ENCODE peak calls at places on chromosomes 2 and 18, in four cellular contexts. G is HepG2, W is K562, H is GM23338. F is an unnamed sample.

GRCh38 chr18:45106331-45106774 is 425.7 kb downstream of the SETBP1 start:
- DNase-seq in G (no peak), W (no peak), H (no peak), F (peak; percentile 87)

GRCh38 chr2:26246818-26247217 is 2.1 kb downstream of the HADHB start:
- DNase-seq in G (no peak), W (peak; percentile 33), H (no peak), F (peak; percentile 21)

GRCh38 chr2:669323-669722 is 7.9 kb downstream of the TMEM18 start:
- DNase-seq in G (no peak), W (no peak), H (no peak), F (no peak)

GRCh38 chr18:12597775-12598174 is 60.1 kb downstream of the SPIRE1 start:
- DNase-seq in G (peak; percentile 84), W (no peak), H (no peak), F (no peak)

GRCh38 chr2:24818721-24819167 is 25.5 kb downstream of the CENPO start:
- DNase-seq in G (no peak), W (no peak), H (no peak), F (no peak)

GRCh38 chr2:112129060-112129459 is 9.1 kb upstream of the FBLN7 start:
- DNase-seq in G (no peak), W (no peak), H (no peak), F (no peak)

GRCh38 chr18:59502222-59502898 is 143.3 kb upstream of the LMAN1 start:
- DNase-seq in G (no peak), W (no peak), H (peak; percentile 25), F (no peak)

GRCh38 chr18:39057423-39058057 is 1491.9 kb upstream of the CELF4 start:
- DNase-seq in G (no peak), W (no peak), H (no peak), F (no peak)

GRCh38 chr2:173339807-173340206 is 14.9 kb upstream of the CDCA7 start:
- DNase-seq in G (no peak), W (no peak), H (no peak), F (no peak)

GRCh38 chr18:35242426-35242825 is 1.6 kb downstream of the ZNF397 start:
- DNase-seq in G (no peak), W (no peak), H (no peak), F (no peak)

DNA sequence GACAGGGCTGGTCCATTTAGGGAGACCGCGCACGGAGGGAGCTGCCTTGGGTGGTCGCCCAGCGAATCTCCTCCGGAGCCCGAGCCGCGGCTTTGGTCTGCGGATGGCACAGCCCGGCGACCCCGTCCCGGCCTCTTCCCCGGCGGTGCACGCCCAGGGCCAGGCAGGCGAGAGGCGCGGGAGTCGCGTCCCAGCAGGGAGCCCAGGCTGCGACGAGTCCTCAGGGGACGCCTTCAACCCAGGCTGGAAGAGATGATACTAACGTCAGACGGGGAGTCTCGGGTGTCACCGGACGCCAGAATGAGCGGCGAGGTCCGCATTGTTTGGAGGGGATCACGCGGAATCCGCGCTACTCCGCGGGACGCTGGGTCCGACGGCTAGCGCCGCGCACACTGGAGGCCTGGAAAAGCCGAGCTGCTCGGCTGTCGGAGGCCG is 909 bp upstream of the CRACDL start:
- DNase-seq in G (no peak), W (no peak), H (peak; percentile 65), F (no peak)
- TF ChIP-seq JUNB in G (no peak), W (no peak), H (no peak), F (no peak)

GRCh38 chr2:38073211-38074005 is 2.5 kb downstream of the CYP1B1 start:
- DNase-seq in G (no peak), W (no peak), H (peak; percentile 68), F (no peak)
- H2AFZ ChIP-seq in G (no peak overlapping the region), W (no peak overlapping the region), H (peak overlapping the region; percentile 97), F (no peak overlapping the region)

DNA sequence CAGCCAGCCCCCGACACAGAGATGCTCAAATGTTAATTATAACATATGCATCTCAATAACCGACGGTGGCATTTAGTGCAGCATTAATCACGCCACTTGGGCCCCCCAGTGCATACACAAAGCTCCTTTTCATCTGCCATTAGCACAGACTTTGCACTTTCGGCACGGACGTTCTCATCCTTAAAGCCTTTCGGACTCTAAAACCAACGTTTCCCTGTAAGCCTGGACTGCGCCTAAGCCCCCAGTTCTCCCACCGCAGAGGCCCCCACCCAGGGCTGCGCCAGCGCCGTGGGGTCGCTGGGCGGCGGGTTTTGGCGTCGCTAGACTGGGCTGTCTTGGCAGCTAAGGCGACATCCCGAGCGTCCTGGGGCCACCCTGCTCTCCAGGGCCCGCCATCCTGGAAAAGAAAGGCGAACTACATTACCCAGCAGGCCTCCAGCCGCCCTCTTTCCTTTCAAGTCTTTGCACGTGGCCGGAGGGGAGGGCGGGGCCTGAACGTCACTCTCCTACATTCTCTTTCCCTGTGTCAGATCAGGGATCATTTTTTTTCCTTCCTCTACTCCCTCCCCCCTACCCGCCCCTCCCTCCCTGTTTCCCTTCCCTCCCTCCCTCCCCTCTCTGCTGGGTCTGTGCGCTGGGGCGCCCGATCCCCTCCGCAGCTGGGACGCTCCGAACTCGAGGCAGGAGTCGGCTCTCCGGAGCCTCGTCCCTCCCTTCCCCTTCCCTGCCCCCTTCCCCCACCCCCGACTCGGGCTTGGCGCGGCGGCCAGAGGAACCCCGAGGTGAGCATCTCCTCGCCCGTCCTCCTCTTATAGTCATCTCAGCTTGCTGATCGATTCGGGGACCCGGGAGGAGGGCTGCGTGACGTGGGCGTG is at the start of gene CTIF:
- DNase-seq in G (peak; percentile 95), W (peak; percentile 77), H (peak; percentile 99), F (peak; percentile 12)
- TF ChIP-seq POLR2AphosphoS5 in G (peak; percentile 70), W (no peak), H (peak; percentile 54), F (no peak)

GRCh38 chr18:7840445-7840844 is 273.3 kb downstream of the PTPRM start:
- DNase-seq in G (no peak), W (no peak), H (no peak), F (no peak)
- TF ChIP-seq JUNB in G (no peak), W (no peak), H (no peak), F (no peak)

GRCh38 chr2:237865623-237866041 is 6.2 kb downstream of the RAMP1 start:
- DNase-seq in G (no peak), W (no peak), H (no peak), F (no peak)

GRCh38 chr2:237863659-237864029 is 4.2 kb downstream of the RAMP1 start:
- DNase-seq in G (no peak), W (no peak), H (no peak), F (no peak)

GRCh38 chr2:237866119-237866621 is 6.7 kb downstream of the RAMP1 start:
- DNase-seq in G (no peak), W (no peak), H (no peak), F (no peak)

GRCh38 chr2:237864030-237864931 is 4.9 kb downstream of the RAMP1 start:
- DNase-seq in G (no peak), W (no peak), H (no peak), F (no peak)

DNA sequence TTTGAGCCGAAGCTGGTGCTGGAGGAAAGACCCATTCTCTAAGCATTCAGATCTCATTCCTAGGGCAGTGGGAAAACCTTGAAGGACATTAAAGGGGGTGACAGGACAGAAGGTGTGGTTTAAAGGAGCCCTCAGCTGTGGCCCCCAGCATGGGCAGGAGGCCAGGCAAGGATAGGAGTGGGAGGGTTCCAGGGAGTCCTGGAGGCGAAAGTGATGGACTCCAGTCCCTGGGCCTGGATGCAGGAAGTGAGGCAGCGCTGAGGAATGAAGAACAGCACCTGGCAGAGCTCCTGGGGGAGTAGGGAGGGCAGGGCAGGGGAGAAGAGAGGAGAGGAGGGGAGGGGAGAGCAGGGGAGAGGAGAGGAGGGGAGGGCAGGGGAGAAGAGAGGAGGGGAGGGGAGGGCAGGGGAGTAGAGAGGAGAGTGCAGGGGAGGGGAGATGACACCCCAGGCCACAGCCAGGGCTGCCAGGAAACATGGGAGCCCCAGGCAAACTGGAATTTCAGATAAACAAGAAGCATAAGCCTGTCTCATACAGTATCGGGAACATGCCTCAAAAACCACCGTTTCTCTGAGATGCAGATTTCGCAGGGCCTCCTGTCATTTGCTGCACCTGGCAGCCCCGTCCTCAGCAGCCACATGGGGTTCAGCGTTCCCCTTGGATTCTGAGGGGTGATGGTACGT is 5.7 kb downstream of the RAMP1 start:
- DNase-seq in G (no peak), W (no peak), H (no peak), F (no peak)
- H2AFZ ChIP-seq in G (no peak overlapping the region), W (no peak overlapping the region), H (peak overlapping the region; percentile 83), F (no peak overlapping the region)

GRCh38 chr2:120819720-120820210 is 84.1 kb downstream of the GLI2 start:
- DNase-seq in G (no peak), W (no peak), H (no peak), F (no peak)

GRCh38 chr2:120820885-120821279 is 85.2 kb downstream of the GLI2 start:
- DNase-seq in G (no peak), W (peak; percentile 39), H (no peak), F (no peak)

GRCh38 chr2:120818441-120818920 is 82.8 kb downstream of the GLI2 start:
- DNase-seq in G (no peak), W (no peak), H (no peak), F (no peak)

GRCh38 chr2:120821446-120822160 is 85.9 kb downstream of the GLI2 start:
- DNase-seq in G (no peak), W (no peak), H (no peak), F (no peak)

GRCh38 chr2:120820263-120820884 is 84.7 kb downstream of the GLI2 start:
- DNase-seq in G (no peak), W (no peak), H (no peak), F (no peak)
- TF ChIP-seq POLR2AphosphoS5 in G (no peak), W (no peak), H (no peak), F (no peak)

GRCh38 chr2:211174631-211175030 is 618.2 kb downstream of the CPS1 start:
- DNase-seq in G (no peak), W (no peak), H (no peak), F (no peak)
- TF ChIP-seq JUNB in G (no peak), W (no peak), H (no peak), F (no peak)

GRCh38 chr18:75253043-75253442 is 42.4 kb downstream of the TSHZ1 start:
- DNase-seq in G (no peak), W (no peak), H (no peak), F (no peak)
- H2AFZ ChIP-seq in G (no peak overlapping the region), W (no peak overlapping the region), H (no peak overlapping the region), F (no peak overlapping the region)

F was measured in GM12878.